ENCODE peak calls at places on chromosomes 2 and 18, in eight cellular contexts. C is endodermal cell; M is CD4-positive, alpha-beta memory T cell; R is DND-41; U is cardiac muscle cell; D is left ventricle myocardium inferior; S is CD8-positive, alpha-beta T cell; Q is tibial artery. H is an unnamed sample.

GRCh38 chr2:159351977-159352376 is 65.5 kb upstream of the WDSUB1 start:
- DNase-seq in S (no peak), C (no peak), M (no peak), D (no peak), U (no peak), Q (no peak), R (no peak), H (no peak)

GRCh38 chr18:72672364-72673151 is 128.4 kb upstream of the CBLN2 start:
- DNase-seq in R (peak), D (no peak), M (no peak), U (peak), Q (no peak), C (no peak), S (no peak), H (no peak)

GRCh38 chr2:189164732-189165131 is 14.8 kb downstream of the COL5A2 start:
- DNase-seq in Q (no peak), C (no peak), D (no peak), S (no peak), U (peak), R (no peak), M (no peak), H (no peak)

GRCh38 chr2:66903126-66903654 is 468.3 kb downstream of the MEIS1 start:
- DNase-seq in Q (no peak), R (no peak), M (no peak), U (no peak), C (no peak), D (no peak), S (no peak), H (no peak)

GRCh38 chr2:177553176-177553909 is 160.8 kb downstream of the AGPS start:
- DNase-seq in R (no peak), Q (no peak), U (no peak), D (no peak), S (no peak), M (no peak), C (no peak), H (no peak)

GRCh38 chr18:67600181-67600631 is 83.7 kb upstream of the DSEL start:
- DNase-seq in C (no peak), D (no peak), Q (no peak), U (peak), S (no peak), M (no peak), R (no peak), H (no peak)

GRCh38 chr2:102434655-102435381 is 11.9 kb downstream of the IL18RAP start:
- DNase-seq in R (no peak), D (no peak), C (no peak), M (no peak), S (no peak), Q (no peak), U (no peak), H (peak)

GRCh38 chr2:178512491-178512890 is 32.2 kb downstream of the PLEKHA3 start:
- DNase-seq in S (no peak), U (no peak), M (no peak), R (no peak), C (no peak), Q (no peak), D (no peak), H (no peak)

GRCh38 chr2:191625016-191625415 is 52.9 kb upstream of the NABP1 start:
- DNase-seq in Q (no peak), R (peak), U (no peak), D (no peak), M (peak), C (no peak), S (peak), H (no peak)

DNA sequence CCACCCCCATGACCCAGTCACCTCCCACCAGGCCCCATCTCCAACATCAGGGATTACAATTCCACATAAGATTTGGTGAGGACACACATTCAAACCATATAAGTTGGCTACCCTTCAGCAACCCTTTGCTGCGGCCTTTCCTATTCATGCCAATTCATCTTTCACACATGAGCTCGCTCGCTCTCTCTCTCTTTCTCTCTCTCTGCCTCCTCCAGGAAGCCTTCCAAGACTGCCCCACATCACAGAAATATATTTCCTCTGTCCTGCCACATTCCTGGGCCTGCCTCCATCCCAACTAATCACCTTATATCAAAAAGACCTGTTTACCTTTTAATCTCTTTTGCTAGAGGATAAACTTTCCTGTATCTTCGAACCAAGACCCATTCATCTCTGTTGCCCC is 188.9 kb downstream of the TTC32 start:
- DNase-seq in U (no peak), C (no peak), R (no peak), S (no peak), D (no peak), M (no peak), Q (no peak), H (no peak)
- H3K27ac ChIP-seq in U (no peak), C (no peak), R (no peak), S (no peak), D (no peak), M (no peak), Q (no peak), H (no peak)

GRCh38 chr2:223759569-223760430 is 77.6 kb downstream of the AP1S3 start:
- DNase-seq in S (no peak), M (no peak), C (no peak), R (no peak), U (no peak), Q (no peak), D (no peak), H (no peak)
- H3K27ac ChIP-seq in S (peak), M (peak), C (no peak), R (no peak), U (no peak), Q (no peak), D (no peak), H (no peak)

GRCh38 chr2:54787270-54787669 is 63.8 kb downstream of the EML6 start:
- DNase-seq in U (no peak), C (no peak), S (no peak), M (no peak), D (no peak), R (no peak), Q (no peak), H (no peak)
- H3K27ac ChIP-seq in U (no peak), C (no peak), S (no peak), M (no peak), D (no peak), R (no peak), Q (no peak), H (no peak)

DNA sequence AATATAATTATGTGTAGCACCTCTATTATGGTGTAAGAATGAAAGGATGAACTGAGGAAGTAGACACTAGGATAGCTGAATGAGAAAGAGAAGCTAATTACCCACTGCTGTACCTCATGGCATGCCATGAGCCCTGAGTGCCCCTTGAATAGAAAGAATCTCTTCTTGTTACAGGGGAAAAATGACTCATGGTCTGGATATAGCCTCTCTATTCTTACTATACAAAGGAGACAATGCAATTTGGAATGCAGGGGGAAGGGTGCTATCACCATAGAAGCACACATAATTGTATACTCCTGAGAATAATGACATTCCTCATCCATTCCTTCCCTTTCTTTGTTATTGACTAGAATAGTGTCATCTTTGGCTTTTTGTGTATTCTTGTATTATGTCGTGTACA is 385.2 kb downstream of the CDH7 start:
- DNase-seq in R (no peak), U (peak), S (no peak), Q (no peak), D (no peak), M (no peak), C (no peak), H (no peak)
- H3K27ac ChIP-seq in R (no peak), U (no peak), S (no peak), Q (no peak), D (peak), M (no peak), C (peak), H (no peak)

GRCh38 chr2:24969784-24970183 is 2.0 kb downstream of the DNAJC27 start:
- DNase-seq in D (no peak), M (no peak), U (no peak), C (no peak), R (no peak), Q (no peak), S (no peak), H (no peak)
- H3K27ac ChIP-seq in D (no peak), M (no peak), U (no peak), C (no peak), R (no peak), Q (no peak), S (no peak), H (no peak)

H was measured in esophagus muscularis mucosa.